ENCODE peak calls at places on chromosomes 4 and X, in four cellular contexts. N is K562, O is HepG2, F is A549. R is an unnamed sample.

GRCh38 chrX:23668335-23668734 is 1.0 kb downstream of the PRDX4 start:
- DNase-seq in O (no peak), F (no peak), N (peak; percentile 14), R (no peak)

GRCh38 chrX:13059676-13060499 is 15.5 kb upstream of the FAM9C start:
- DNase-seq in N (peak; percentile 89), F (peak; percentile 88), O (no peak), R (peak; percentile 73)

GRCh38 chrX:48919360-48919821 is 567 bp upstream of the PIM2 start:
- DNase-seq in N (no peak), O (no peak), F (no peak), R (no peak)

GRCh38 chr4:169620846-169621228 is 459 bp downstream of the CLCN3 start:
- DNase-seq in N (peak; percentile 48), F (peak; percentile 20), O (peak; percentile 16), R (no peak)

GRCh38 chr4:80098635-80099034 is 25.6 kb upstream of the ANTXR2 start:
- DNase-seq in O (no peak), N (no peak), F (no peak), R (no peak)

GRCh38 chrX:46967547-46967946 is 55.3 kb downstream of the JADE3 start:
- DNase-seq in O (no peak), F (no peak), N (no peak), R (no peak)

GRCh38 chr4:6576512-6576911 is 1.5 kb downstream of the MAN2B2 start:
- DNase-seq in F (no peak), O (no peak), N (no peak), R (no peak)

GRCh38 chrX:107632291-107632690 is 4.0 kb downstream of the PRPS1 start:
- DNase-seq in N (no peak), F (no peak), O (no peak), R (no peak)

GRCh38 chr4:142715727-142716126 is 130.4 kb downstream of the INPP4B start:
- DNase-seq in N (no peak), F (no peak), O (no peak), R (no peak)

GRCh38 chrX:43557792-43558191 is 98.3 kb upstream of the MAOA start:
- DNase-seq in N (peak; percentile 62), F (peak; percentile 68), O (peak; percentile 31), R (peak; percentile 49)

GRCh38 chr4:170697845-170698244 is 608.1 kb upstream of the AADAT start:
- DNase-seq in O (no peak), F (no peak), N (no peak), R (no peak)

GRCh38 chrX:136867518-136867917 is 13.0 kb downstream of the RBMX start:
- DNase-seq in O (no peak), F (no peak), N (no peak), R (peak; percentile 44)

GRCh38 chrX:130578906-130579305 is 177.1 kb downstream of the RBMX2 start:
- DNase-seq in O (no peak), F (no peak), N (no peak), R (no peak)

DNA sequence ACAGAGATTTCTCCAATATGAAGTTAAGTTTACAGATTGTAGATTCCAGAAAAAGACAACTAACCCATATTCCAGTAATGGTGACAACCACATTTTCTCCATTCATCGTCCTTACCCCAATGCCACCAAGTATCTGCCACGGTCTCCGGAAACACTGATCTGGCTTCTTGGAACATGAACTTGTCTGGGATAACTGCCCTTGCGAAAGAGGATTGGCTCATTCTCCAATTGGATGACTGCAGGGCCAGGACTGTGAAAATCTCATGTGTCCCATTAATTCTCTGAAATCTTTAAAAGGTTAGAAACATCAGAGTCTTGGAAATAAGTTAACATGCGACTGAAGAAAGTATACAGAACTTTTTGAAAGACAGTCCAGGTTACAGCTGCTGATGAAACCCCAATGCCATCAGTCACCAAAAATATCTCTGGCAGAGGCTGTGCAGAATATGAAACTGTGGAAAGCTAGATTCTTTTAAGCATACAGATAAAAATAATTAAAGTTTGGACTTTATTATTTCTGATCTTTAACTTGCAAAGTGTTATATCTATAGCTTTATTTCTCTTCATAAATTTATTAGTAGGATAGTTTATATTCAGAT is 496.9 kb downstream of the PPARGC1A start:
- DNase-seq in N (no peak), F (no peak), O (no peak), R (no peak)
- H3K4me2 ChIP-seq in N (no peak overlapping the region), F (no peak overlapping the region), O (no peak overlapping the region), R (no peak overlapping the region)

GRCh38 chr4:89277412-89277811 is 30.2 kb downstream of the GPRIN3 start:
- DNase-seq in F (peak; percentile 72), N (no peak), O (no peak), R (no peak)
- TF ChIP-seq CEBPB in F (no peak), N (no peak), O (no peak), R (no peak)

GRCh38 chr4:66071911-66072310 is 401.6 kb upstream of the EPHA5 start:
- DNase-seq in N (no peak), F (no peak), O (no peak), R (no peak)
- TF ChIP-seq MAZ in N (no peak), F (no peak), O (no peak), R (no peak)

DNA sequence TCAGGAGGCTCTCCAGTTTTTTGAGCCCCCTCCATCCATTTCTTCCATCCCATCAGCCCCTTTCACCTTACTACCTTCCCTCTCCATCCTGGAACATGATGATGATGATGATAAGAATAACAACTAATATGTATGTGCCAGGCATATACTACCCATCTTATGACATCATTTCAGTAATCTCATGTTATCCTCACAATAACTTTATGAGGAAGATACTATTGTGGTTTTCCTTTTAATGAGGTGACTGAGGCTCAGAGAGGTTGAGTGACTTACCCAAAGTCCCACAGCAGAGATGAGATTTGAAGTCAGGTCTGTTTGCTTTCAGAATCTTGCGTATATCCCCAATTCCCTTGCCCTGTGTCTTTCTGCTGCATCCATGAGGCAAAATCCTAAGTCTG is 55.1 kb downstream of the RTL9 start:
- DNase-seq in N (no peak), F (no peak), O (no peak), R (no peak)
- H3K4me2 ChIP-seq in N (peak overlapping the region; percentile 59), F (no peak overlapping the region), O (no peak overlapping the region), R (no peak overlapping the region)

DNA sequence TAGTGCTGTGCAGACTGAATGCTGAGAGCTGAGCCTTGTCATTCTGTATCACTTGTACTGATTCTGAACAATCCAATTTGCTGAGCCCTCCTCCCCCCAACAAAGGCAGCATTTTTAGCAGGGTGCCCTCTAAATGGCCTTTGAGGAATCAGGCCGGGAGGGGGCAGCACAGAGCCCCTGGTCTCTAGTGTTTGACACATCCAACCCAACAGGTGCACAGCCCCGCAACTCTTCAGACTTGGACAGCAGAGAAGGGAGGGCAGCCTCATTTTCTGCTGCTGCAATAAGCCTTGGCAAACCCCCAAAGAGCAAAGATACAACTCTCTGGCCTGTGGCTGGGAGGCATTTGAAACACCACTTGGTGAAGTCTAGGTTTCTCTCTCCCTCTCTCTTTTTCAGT is 3.4 kb downstream of the ATP1B4 start:
- DNase-seq in N (peak; percentile 62), O (peak; percentile 6), F (peak; percentile 10), R (no peak)
- TF ChIP-seq CEBPB in N (no peak), O (no peak), F (no peak), R (no peak)

GRCh38 chr4:150683775-150684350 is 101.9 kb downstream of the MAB21L2 start:
- DNase-seq in F (no peak), N (no peak), O (no peak), R (no peak)

GRCh38 chr4:150682126-150682525 is 100.2 kb downstream of the MAB21L2 start:
- DNase-seq in N (no peak), O (no peak), F (no peak), R (no peak)

GRCh38 chr4:150679018-150679766 is 97.2 kb downstream of the MAB21L2 start:
- DNase-seq in O (peak; percentile 24), F (no peak), N (no peak), R (no peak)

GRCh38 chr4:150673793-150674192 is 91.8 kb downstream of the MAB21L2 start:
- DNase-seq in F (no peak), O (no peak), N (no peak), R (no peak)

GRCh38 chr4:150679767-150680088 is 97.8 kb downstream of the MAB21L2 start:
- DNase-seq in F (no peak), N (no peak), O (no peak), R (peak; percentile 8)
- TF ChIP-seq MAZ in F (no peak), N (no peak), O (no peak), R (no peak)

GRCh38 chr4:133151681-133152329 is 2.7 kb downstream of the PCDH10 start:
- DNase-seq in N (no peak), F (peak; percentile 3), O (no peak), R (no peak)

GRCh38 chr4:133149364-133149695 is 236 bp downstream of the PCDH10 start:
- DNase-seq in N (no peak), F (no peak), O (no peak), R (no peak)

GRCh38 chr4:133151301-133151680 is 2.2 kb downstream of the PCDH10 start:
- DNase-seq in O (no peak), F (peak; percentile 24), N (no peak), R (no peak)

GRCh38 chr4:133149932-133150642 is 993 bp downstream of the PCDH10 start:
- DNase-seq in N (no peak), O (no peak), F (no peak), R (no peak)

DNA sequence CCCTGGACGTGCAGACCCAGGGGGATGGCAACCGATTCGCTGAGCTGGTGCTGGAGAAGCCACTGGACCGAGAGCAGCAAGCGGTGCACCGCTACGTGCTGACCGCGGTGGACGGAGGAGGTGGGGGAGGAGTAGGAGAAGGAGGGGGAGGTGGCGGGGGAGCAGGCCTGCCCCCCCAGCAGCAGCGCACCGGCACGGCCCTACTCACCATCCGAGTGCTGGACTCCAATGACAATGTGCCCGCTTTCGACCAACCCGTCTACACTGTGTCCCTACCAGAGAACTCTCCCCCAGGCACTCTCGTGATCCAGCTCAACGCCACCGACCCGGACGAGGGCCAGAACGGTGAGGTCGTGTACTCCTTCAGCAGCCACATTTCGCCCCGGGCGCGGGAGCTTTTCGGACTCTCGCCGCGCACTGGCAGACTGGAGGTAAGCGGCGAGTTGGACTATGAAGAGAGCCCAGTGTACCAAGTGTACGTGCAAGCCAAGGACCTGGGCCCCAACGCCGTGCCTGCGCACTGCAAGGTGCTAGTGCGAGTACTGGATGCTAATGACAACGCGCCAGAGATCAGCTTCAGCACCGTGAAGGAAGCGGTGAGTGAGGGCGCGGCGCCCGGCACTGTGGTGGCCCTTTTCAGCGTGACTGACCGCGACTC is 1.7 kb downstream of the PCDH10 start:
- DNase-seq in O (no peak), N (no peak), F (peak; percentile 14), R (no peak)
- H3K4me2 ChIP-seq in O (no peak overlapping the region), N (peak overlapping the region; percentile 32), F (peak overlapping the region; percentile 91), R (peak overlapping the region; percentile 36)

R was measured in IMR-90.